ENCODE peak calls at places on chromosomes 6 and 20, in ten cellular contexts. X, E, H, B, N, M, I, Q, O and F are unnamed samples.

GRCh38 chr20:10665791-10666190 is 8.0 kb downstream of the JAG1 start:
- DNase-seq in X (no peak), E (no peak), H (no peak), B (no peak), N (no peak), M (no peak), I (no peak), Q (peak), O (no peak), F (no peak)

GRCh38 chr6:51398793-51399192 is 580.1 kb downstream of the TFAP2B start:
- DNase-seq in X (no peak), E (no peak), H (no peak), B (no peak), N (no peak), M (no peak), I (no peak), Q (no peak), O (no peak), F (no peak)

GRCh38 chr6:19472850-19473249 is 364.3 kb upstream of the ID4 start:
- DNase-seq in X (no peak), E (no peak), H (no peak), B (no peak), N (peak), M (no peak), I (no peak), Q (peak), O (peak), F (no peak)

GRCh38 chr6:126831461-126831860 is 287.0 kb upstream of the RSPO3 start:
- DNase-seq in X (no peak), E (no peak), H (no peak), B (no peak), N (no peak), M (no peak), I (no peak), Q (peak), O (no peak), F (no peak)

GRCh38 chr6:119044263-119044662 is 34.2 kb downstream of the FAM184A start:
- DNase-seq in X (no peak), E (no peak), H (no peak), B (no peak), N (no peak), M (no peak), I (no peak), Q (no peak), O (no peak), F (no peak)

GRCh38 chr6:163249651-163250101 is 164.8 kb upstream of the QKI start:
- DNase-seq in X (no peak), E (no peak), H (no peak), B (no peak), N (no peak), M (no peak), I (peak), Q (no peak), O (no peak), F (no peak)

GRCh38 chr20:51411867-51412266 is 130.7 kb downstream of the NFATC2 start:
- DNase-seq in X (no peak), E (no peak), H (no peak), B (no peak), N (no peak), M (no peak), I (no peak), Q (no peak), O (no peak), F (no peak)

GRCh38 chr20:23160536-23161243 is 74.6 kb upstream of the CD93 start:
- DNase-seq in X (no peak), E (no peak), H (no peak), B (no peak), N (no peak), M (no peak), I (no peak), Q (peak), O (no peak), F (no peak)

GRCh38 chr6:13851803-13852202 is 37.4 kb upstream of the MCUR1 start:
- DNase-seq in X (no peak), E (no peak), H (no peak), B (no peak), N (no peak), M (no peak), I (no peak), Q (no peak), O (no peak), F (no peak)

GRCh38 chr20:25148982-25149846 is 46.3 kb upstream of the ENTPD6 start:
- DNase-seq in X (no peak), E (no peak), H (no peak), B (no peak), N (no peak), M (no peak), I (no peak), Q (no peak), O (no peak), F (no peak)

GRCh38 chr20:63009044-63009961 is 2.5 kb upstream of the BHLHE23 start:
- DNase-seq in X (peak), E (peak), H (peak), B (peak), N (peak), M (peak), I (peak), Q (peak), O (peak), F (peak)

GRCh38 chr6:141359953-141360352 is 772.8 kb upstream of the GJE1 start:
- DNase-seq in X (no peak), E (no peak), H (no peak), B (no peak), N (no peak), M (no peak), I (no peak), Q (peak), O (no peak), F (no peak)

GRCh38 chr6:90493332-90493731 is 93.5 kb downstream of the MAP3K7 start:
- DNase-seq in X (no peak), E (no peak), H (no peak), B (no peak), N (no peak), M (no peak), I (no peak), Q (peak), O (no peak), F (no peak)

GRCh38 chr20:60977896-60978295 is 274.2 kb upstream of the CDH4 start:
- DNase-seq in X (no peak), E (no peak), H (no peak), B (no peak), N (no peak), M (no peak), I (no peak), Q (no peak), O (no peak), F (no peak)

GRCh38 chr20:64053841-64054661 is 4.6 kb upstream of the SOX18 start:
- DNase-seq in X (no peak), E (no peak), H (no peak), B (no peak), N (peak), M (no peak), I (no peak), Q (peak), O (peak), F (peak)

GRCh38 chr6:106107043-106107613 is 21.0 kb downstream of the PRDM1 start:
- DNase-seq in X (no peak), E (no peak), H (no peak), B (no peak), N (no peak), M (no peak), I (no peak), Q (no peak), O (no peak), F (no peak)

GRCh38 chr20:3621111-3621510 is 42.1 kb downstream of the GFRA4 start:
- DNase-seq in X (no peak), E (no peak), H (no peak), B (no peak), N (peak), M (no peak), I (no peak), Q (no peak), O (no peak), F (no peak)

GRCh38 chr6:111957623-111958315 is 84.5 kb upstream of the FYN start:
- DNase-seq in X (no peak), E (no peak), H (no peak), B (no peak), N (peak), M (no peak), I (no peak), Q (no peak), O (peak), F (peak)

GRCh38 chr20:3248167-3248992 is 9.4 kb upstream of the SLC4A11 start:
- DNase-seq in X (no peak), E (peak), H (no peak), B (no peak), N (peak), M (no peak), I (no peak), Q (peak), O (no peak), F (peak)

GRCh38 chr6:100554228-100554627 is 89.5 kb upstream of the SIM1 start:
- DNase-seq in X (no peak), E (no peak), H (no peak), B (no peak), N (no peak), M (no peak), I (no peak), Q (no peak), O (peak), F (no peak)

GRCh38 chr6:31680226-31680840 is 534 bp downstream of the LY6G5C start:
- DNase-seq in X (no peak), E (no peak), H (no peak), B (no peak), N (no peak), M (no peak), I (no peak), Q (no peak), O (no peak), F (no peak)

GRCh38 chr6:146857960-146858308 is 259.2 kb downstream of the ADGB start:
- DNase-seq in X (no peak), E (no peak), H (no peak), B (no peak), N (peak), M (no peak), I (peak), Q (peak), O (no peak), F (peak)

GRCh38 chr6:31622678-31623077 is 2.2 kb downstream of the PRRC2A start:
- DNase-seq in X (no peak), E (no peak), H (no peak), B (no peak), N (no peak), M (no peak), I (no peak), Q (no peak), O (no peak), F (no peak)

GRCh38 chr20:32861446-32861845 is 2.7 kb downstream of the EFCAB8 start:
- DNase-seq in X (no peak), E (no peak), H (no peak), B (no peak), N (no peak), M (no peak), I (no peak), Q (no peak), O (no peak), F (no peak)

GRCh38 chr20:44442298-44443070 is 33.2 kb upstream of the TTPAL start:
- DNase-seq in X (no peak), E (no peak), H (no peak), B (no peak), N (no peak), M (no peak), I (no peak), Q (no peak), O (no peak), F (no peak)

GRCh38 chr6:29742191-29742590 is 19.0 kb downstream of the HLA-F start:
- DNase-seq in X (no peak), E (no peak), H (no peak), B (no peak), N (no peak), M (no peak), I (no peak), Q (no peak), O (no peak), F (no peak)

GRCh38 chr6:4649728-4650127 is 126.5 kb upstream of the CDYL start:
- DNase-seq in X (no peak), E (no peak), H (no peak), B (no peak), N (no peak), M (no peak), I (no peak), Q (peak), O (no peak), F (no peak)

GRCh38 chr20:42442728-42443127 is 747.0 kb downstream of the PTPRT start:
- DNase-seq in X (no peak), E (no peak), H (no peak), B (no peak), N (no peak), M (no peak), I (no peak), Q (no peak), O (no peak), F (no peak)

GRCh38 chr20:53819973-53820451 is 226.4 kb upstream of the ZNF217 start:
- DNase-seq in X (no peak), E (no peak), H (no peak), B (no peak), N (no peak), M (no peak), I (no peak), Q (no peak), O (no peak), F (no peak)

GRCh38 chr6:70622426-70622825 is 45.3 kb upstream of the SMAP1 start:
- DNase-seq in X (no peak), E (no peak), H (no peak), B (no peak), N (no peak), M (no peak), I (no peak), Q (no peak), O (no peak), F (no peak)

GRCh38 chr20:14780508-14780907 is 443.1 kb upstream of the FLRT3 start:
- DNase-seq in X (no peak), E (no peak), H (no peak), B (no peak), N (no peak), M (no peak), I (no peak), Q (no peak), O (no peak), F (no peak)

GRCh38 chr6:131368077-131368911 is 204.7 kb upstream of the ARG1 start:
- DNase-seq in X (no peak), E (no peak), H (peak), B (no peak), N (no peak), M (no peak), I (peak), Q (peak), O (no peak), F (no peak)

GRCh38 chr6:165308926-165309731 is at the start of gene C6orf118:
- DNase-seq in X (no peak), E (no peak), H (no peak), B (no peak), N (peak), M (no peak), I (peak), Q (peak), O (peak), F (no peak)

GRCh38 chr6:16078064-16078463 is 50.8 kb upstream of the MYLIP start:
- DNase-seq in X (no peak), E (no peak), H (no peak), B (no peak), N (no peak), M (no peak), I (no peak), Q (no peak), O (no peak), F (no peak)

GRCh38 chr6:90113389-90113788 is 183.3 kb downstream of the BACH2 start:
- DNase-seq in X (no peak), E (no peak), H (no peak), B (no peak), N (no peak), M (no peak), I (no peak), Q (no peak), O (no peak), F (no peak)

GRCh38 chr6:164370773-164371172 is 938.6 kb downstream of the C6orf118 start:
- DNase-seq in X (no peak), E (no peak), H (no peak), B (no peak), N (no peak), M (no peak), I (no peak), Q (peak), O (no peak), F (peak)

GRCh38 chr6:140554421-140554820 is 1180.0 kb upstream of the CITED2 start:
- DNase-seq in X (no peak), E (no peak), H (no peak), B (no peak), N (no peak), M (no peak), I (no peak), Q (peak), O (no peak), F (no peak)